ENCODE peak calls at places on chromosomes 7 and 10, in nine cellular contexts. X, M, H, O, U, Q, K, F and A are unnamed samples.

GRCh38 chr10:14299516-14299915 is 31.2 kb downstream of the FRMD4A start:
- DNase-seq in X (no peak), M (no peak), H (no peak), O (no peak), U (no peak), Q (no peak), K (no peak), F (no peak), A (no peak)

GRCh38 chr7:40003586-40003985 is 53.5 kb downstream of the CDK13 start:
- DNase-seq in X (no peak), M (no peak), H (no peak), O (no peak), U (no peak), Q (no peak), K (no peak), F (no peak), A (no peak)

GRCh38 chr10:60943372-60944158 is 420 bp downstream of the RHOBTB1 start:
- DNase-seq in X (peak), M (peak), H (peak), O (peak), U (peak), Q (no peak), K (peak), F (peak), A (peak)

GRCh38 chr10:11301571-11302111 is 284.0 kb downstream of the CELF2 start:
- DNase-seq in X (no peak), M (no peak), H (no peak), O (no peak), U (no peak), Q (peak), K (no peak), F (no peak), A (no peak)

GRCh38 chr7:73304071-73304470 is 4.6 kb downstream of the NSUN5 start:
- DNase-seq in X (no peak), M (no peak), H (no peak), O (no peak), U (no peak), Q (no peak), K (no peak), F (no peak), A (no peak)

GRCh38 chr7:148095066-148095465 is 495.5 kb upstream of the C7orf33 start:
- DNase-seq in X (no peak), M (no peak), H (no peak), O (no peak), U (no peak), Q (peak), K (no peak), F (no peak), A (no peak)

GRCh38 chr7:26534649-26535482 is 243.2 kb downstream of the SNX10 start:
- DNase-seq in X (no peak), M (no peak), H (no peak), O (no peak), U (no peak), Q (no peak), K (no peak), F (no peak), A (no peak)

GRCh38 chr7:99141756-99142726 is 1.9 kb downstream of the SMURF1 start:
- DNase-seq in X (peak), M (peak), H (peak), O (peak), U (peak), Q (peak), K (peak), F (peak), A (peak)

GRCh38 chr10:77497748-77498147 is 139.9 kb downstream of the KCNMA1 start:
- DNase-seq in X (no peak), M (no peak), H (no peak), O (no peak), U (no peak), Q (no peak), K (no peak), F (no peak), A (no peak)

GRCh38 chr10:69337312-69338132 is 59.2 kb downstream of the HK1 start:
- DNase-seq in X (peak), M (peak), H (no peak), O (no peak), U (peak), Q (peak), K (no peak), F (no peak), A (no peak)

GRCh38 chr10:282294-283139 is 147.3 kb downstream of the ZMYND11 start:
- DNase-seq in X (peak), M (no peak), H (no peak), O (no peak), U (no peak), Q (no peak), K (no peak), F (no peak), A (no peak)

GRCh38 chr10:117322258-117322657 is 53.0 kb downstream of the PDZD8 start:
- DNase-seq in X (no peak), M (no peak), H (no peak), O (no peak), U (no peak), Q (no peak), K (no peak), F (no peak), A (no peak)

GRCh38 chr10:86632009-86632800 is 22.1 kb upstream of the OPN4 start:
- DNase-seq in X (no peak), M (no peak), H (no peak), O (peak), U (peak), Q (no peak), K (no peak), F (peak), A (no peak)

GRCh38 chr10:72889391-72889831 is 4.1 kb upstream of the OIT3 start:
- DNase-seq in X (no peak), M (no peak), H (no peak), O (no peak), U (no peak), Q (no peak), K (no peak), F (no peak), A (no peak)

GRCh38 chr10:132185601-132186487 is 904 bp upstream of the DPYSL4 start:
- DNase-seq in X (no peak), M (no peak), H (no peak), O (peak), U (no peak), Q (peak), K (peak), F (peak), A (no peak)

GRCh38 chr7:137015015-137015414 is 146.6 kb downstream of the CHRM2 start:
- DNase-seq in X (no peak), M (peak), H (no peak), O (no peak), U (no peak), Q (no peak), K (no peak), F (no peak), A (no peak)

GRCh38 chr7:14691597-14692203 is 210.9 kb downstream of the DGKB start:
- DNase-seq in X (peak), M (peak), H (peak), O (peak), U (peak), Q (peak), K (peak), F (peak), A (no peak)

GRCh38 chr10:11891776-11892486 is 68.8 kb downstream of the PROSER2 start:
- DNase-seq in X (no peak), M (no peak), H (no peak), O (no peak), U (no peak), Q (no peak), K (no peak), F (no peak), A (peak)

GRCh38 chr7:83861-84632 is 108.3 kb upstream of the FAM20C start:
- DNase-seq in X (no peak), M (no peak), H (peak), O (no peak), U (no peak), Q (no peak), K (no peak), F (no peak), A (peak)

GRCh38 chr7:139583826-139584553 is 60.5 kb downstream of the CLEC2L start:
- DNase-seq in X (no peak), M (no peak), H (no peak), O (no peak), U (no peak), Q (no peak), K (no peak), F (peak), A (peak)

GRCh38 chr10:103772096-103772845 is 83.1 kb downstream of the SH3PXD2A start:
- DNase-seq in X (peak), M (peak), H (peak), O (peak), U (peak), Q (peak), K (peak), F (peak), A (peak)

GRCh38 chr7:97421307-97421905 is 303.9 kb downstream of the SDHAF3 start:
- DNase-seq in X (no peak), M (no peak), H (no peak), O (no peak), U (no peak), Q (no peak), K (no peak), F (no peak), A (no peak)

GRCh38 chr10:21314234-21314633 is 211.2 kb downstream of the SKIDA1 start:
- DNase-seq in X (no peak), M (no peak), H (no peak), O (no peak), U (no peak), Q (no peak), K (no peak), F (no peak), A (no peak)

GRCh38 chr10:130301026-130301892 is 165.1 kb downstream of the GLRX3 start:
- DNase-seq in X (no peak), M (no peak), H (no peak), O (no peak), U (peak), Q (no peak), K (peak), F (no peak), A (peak)

GRCh38 chr10:98141484-98142073 is 7.1 kb downstream of the R3HCC1L start:
- DNase-seq in X (no peak), M (no peak), H (no peak), O (no peak), U (no peak), Q (no peak), K (no peak), F (no peak), A (no peak)

GRCh38 chr7:151717415-151717814 is 159.5 kb downstream of the PRKAG2 start:
- DNase-seq in X (no peak), M (no peak), H (no peak), O (no peak), U (no peak), Q (peak), K (no peak), F (peak), A (no peak)

GRCh38 chr10:2463301-2463700 is 604.0 kb upstream of the PFKP start:
- DNase-seq in X (no peak), M (no peak), H (no peak), O (no peak), U (no peak), Q (no peak), K (no peak), F (no peak), A (no peak)

GRCh38 chr7:66583696-66584095 is 45.0 kb upstream of the KCTD7 start:
- DNase-seq in X (no peak), M (no peak), H (no peak), O (no peak), U (no peak), Q (no peak), K (no peak), F (no peak), A (peak)

GRCh38 chr7:15764986-15765385 is 78.5 kb upstream of the MEOX2 start:
- DNase-seq in X (no peak), M (peak), H (no peak), O (no peak), U (peak), Q (no peak), K (peak), F (no peak), A (no peak)

GRCh38 chr7:43044521-43044920 is 67.9 kb upstream of the HECW1 start:
- DNase-seq in X (no peak), M (no peak), H (no peak), O (no peak), U (no peak), Q (no peak), K (no peak), F (no peak), A (no peak)

GRCh38 chr10:93745411-93746065 is 12.2 kb upstream of the LGI1 start:
- DNase-seq in X (peak), M (peak), H (no peak), O (no peak), U (no peak), Q (no peak), K (no peak), F (no peak), A (no peak)

GRCh38 chr10:118853916-118854315 is 99.1 kb upstream of the CACUL1 start:
- DNase-seq in X (no peak), M (no peak), H (no peak), O (no peak), U (no peak), Q (no peak), K (no peak), F (no peak), A (no peak)

GRCh38 chr7:106569500-106569929 is 91.4 kb downstream of the CCDC71L start:
- DNase-seq in X (no peak), M (no peak), H (no peak), O (no peak), U (no peak), Q (no peak), K (no peak), F (no peak), A (no peak)

GRCh38 chr7:157151626-157152339 is 13.1 kb downstream of the UBE3C start:
- DNase-seq in X (no peak), M (no peak), H (no peak), O (no peak), U (no peak), Q (peak), K (no peak), F (no peak), A (no peak)

GRCh38 chr10:102682441-102682840 is 31.8 kb downstream of the ARL3 start:
- DNase-seq in X (no peak), M (no peak), H (no peak), O (no peak), U (no peak), Q (no peak), K (no peak), F (no peak), A (no peak)

GRCh38 chr7:1149351-1149794 is 10.6 kb downstream of the ZFAND2A start:
- DNase-seq in X (no peak), M (no peak), H (no peak), O (no peak), U (no peak), Q (no peak), K (no peak), F (no peak), A (peak)

GRCh38 chr7:73717991-73718405 is 1.5 kb downstream of the STX1A start:
- DNase-seq in X (peak), M (peak), H (no peak), O (peak), U (no peak), Q (no peak), K (no peak), F (no peak), A (peak)